ENCODE peak calls at places on chromosome 18, in nine cellular contexts. J, R, K, X, I, B, Z, O and E are unnamed samples.

GRCh38 chr18:8754995-8755955 is 49.9 kb downstream of the MTCL1 start:
- DNase-seq in I (peak), R (no peak), B (no peak), J (no peak), K (no peak), O (no peak), X (peak), Z (no peak), E (no peak)

GRCh38 chr18:24270358-24270936 is 127.2 kb downstream of the OSBPL1A start:
- DNase-seq in O (no peak), J (no peak), Z (no peak), X (no peak), I (peak), B (no peak), R (no peak), K (no peak), E (no peak)

GRCh38 chr18:40938615-40939014 is 1016.4 kb upstream of the PIK3C3 start:
- DNase-seq in B (no peak), R (no peak), Z (no peak), J (no peak), O (no peak), I (no peak), K (no peak), X (no peak), E (no peak)

GRCh38 chr18:9133225-9133624 is 3.4 kb upstream of the ANKRD12 start:
- DNase-seq in B (no peak), K (no peak), X (no peak), J (peak), Z (no peak), I (no peak), R (no peak), O (no peak), E (no peak)

GRCh38 chr18:50720281-50720680 is 99.5 kb downstream of the MRO start:
- DNase-seq in I (no peak), Z (no peak), B (no peak), K (no peak), O (no peak), J (no peak), R (no peak), X (no peak), E (no peak)

GRCh38 chr18:79521806-79522205 is 126.1 kb downstream of the NFATC1 start:
- DNase-seq in O (no peak), R (no peak), J (no peak), Z (no peak), X (no peak), B (no peak), I (no peak), K (no peak), E (no peak)

GRCh38 chr18:62200121-62200914 is 13.3 kb downstream of the RELCH start:
- DNase-seq in Z (no peak), K (no peak), R (no peak), B (no peak), O (no peak), J (no peak), X (no peak), I (no peak), E (no peak)

GRCh38 chr18:49854681-49855080 is 41.3 kb upstream of the ACAA2 start:
- DNase-seq in B (no peak), K (no peak), O (no peak), X (no peak), I (no peak), J (no peak), R (no peak), Z (no peak), E (no peak)

GRCh38 chr18:3062798-3063563 is 50.0 kb upstream of the LPIN2 start:
- DNase-seq in I (peak), J (no peak), B (peak), K (peak), R (peak), X (peak), Z (peak), O (peak), E (peak)

GRCh38 chr18:27674411-27674810 is 489.3 kb upstream of the CHST9 start:
- DNase-seq in Z (no peak), J (no peak), X (no peak), R (no peak), B (no peak), I (no peak), K (no peak), O (no peak), E (no peak)

GRCh38 chr18:9172506-9173127 is 36.0 kb downstream of the ANKRD12 start:
- DNase-seq in R (no peak), K (no peak), Z (no peak), I (no peak), B (no peak), J (no peak), X (no peak), O (no peak), E (no peak)

GRCh38 chr18:37524546-37525301 is 40.9 kb downstream of the CELF4 start:
- DNase-seq in I (no peak), K (no peak), B (no peak), Z (no peak), O (no peak), X (no peak), R (no peak), J (no peak), E (no peak)
- H3K4me3 ChIP-seq in I (no peak), K (no peak), B (no peak), Z (no peak), O (no peak), X (no peak), R (no peak), J (no peak), E (no peak)

DNA sequence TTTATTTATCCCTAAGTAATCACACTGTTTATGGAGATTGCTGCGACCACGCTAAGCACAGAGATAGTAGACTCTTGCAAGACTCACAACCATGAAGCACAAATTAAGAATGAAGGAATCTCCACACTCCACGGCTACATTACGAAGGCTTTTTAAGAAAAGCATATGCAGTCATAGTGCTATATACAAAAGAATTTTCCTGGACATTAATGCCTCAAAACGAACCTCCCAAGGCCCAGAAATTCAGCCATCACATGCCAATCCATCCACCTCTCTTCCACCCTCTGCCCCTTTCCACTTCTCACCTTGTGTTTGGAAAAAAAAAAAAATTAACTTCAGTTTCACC is 186.7 kb downstream of the TCF4 start:
- DNase-seq in B (no peak), Z (no peak), J (no peak), X (no peak), O (no peak), R (no peak), K (no peak), I (peak), E (no peak)
- H3K4me3 ChIP-seq in B (no peak), Z (peak), J (no peak), X (no peak), O (peak), R (peak), K (peak), I (peak), E (peak)

GRCh38 chr18:57428221-57429150 is 6.7 kb upstream of the ONECUT2 start:
- DNase-seq in R (no peak), X (no peak), O (no peak), B (no peak), J (no peak), K (no peak), Z (no peak), I (no peak), E (no peak)
- H3K4me3 ChIP-seq in R (no peak), X (peak), O (no peak), B (no peak), J (no peak), K (peak), Z (no peak), I (no peak), E (no peak)

GRCh38 chr18:78010363-78010762 is 760.7 kb downstream of the GALR1 start:
- DNase-seq in J (no peak), R (no peak), K (no peak), Z (no peak), X (no peak), B (no peak), O (no peak), I (no peak), E (no peak)
- H3K4me3 ChIP-seq in J (no peak), R (no peak), K (no peak), Z (no peak), X (no peak), B (no peak), O (no peak), I (no peak), E (no peak)

GRCh38 chr18:63971320-63972071 is 1.6 kb downstream of the SERPINB8 start:
- DNase-seq in O (no peak), R (no peak), B (no peak), Z (no peak), K (no peak), I (no peak), J (no peak), X (no peak), E (no peak)
- H3K4me3 ChIP-seq in O (no peak), R (no peak), B (peak), Z (no peak), K (no peak), I (peak), J (no peak), X (no peak), E (no peak)

GRCh38 chr18:11713756-11714155 is 24.7 kb downstream of the GNAL start:
- DNase-seq in O (no peak), B (no peak), X (no peak), J (no peak), K (no peak), R (no peak), I (no peak), Z (no peak), E (no peak)
- H3K4me3 ChIP-seq in O (no peak), B (no peak), X (no peak), J (no peak), K (no peak), R (no peak), I (no peak), Z (no peak), E (no peak)

GRCh38 chr18:74282359-74283254 is 9.2 kb downstream of the CYB5A start:
- DNase-seq in J (peak), O (no peak), Z (no peak), R (no peak), K (no peak), I (no peak), X (no peak), B (no peak), E (no peak)

GRCh38 chr18:74283646-74284045 is 8.1 kb downstream of the CYB5A start:
- DNase-seq in I (no peak), B (no peak), K (no peak), X (no peak), Z (no peak), O (no peak), R (no peak), J (no peak), E (no peak)

GRCh38 chr18:74283255-74283554 is 8.6 kb downstream of the CYB5A start:
- DNase-seq in X (no peak), O (no peak), Z (no peak), R (no peak), B (no peak), J (no peak), I (no peak), K (no peak), E (no peak)

GRCh38 chr18:74286106-74286856 is 5.5 kb downstream of the CYB5A start:
- DNase-seq in J (peak), R (no peak), X (no peak), K (no peak), B (no peak), Z (no peak), I (peak), O (no peak), E (no peak)

GRCh38 chr18:74284501-74285004 is 7.2 kb downstream of the CYB5A start:
- DNase-seq in B (no peak), K (no peak), O (no peak), X (no peak), J (no peak), I (peak), R (no peak), Z (peak), E (no peak)
- H3K4me3 ChIP-seq in B (no peak), K (peak), O (no peak), X (no peak), J (no peak), I (no peak), R (no peak), Z (no peak), E (no peak)

DNA sequence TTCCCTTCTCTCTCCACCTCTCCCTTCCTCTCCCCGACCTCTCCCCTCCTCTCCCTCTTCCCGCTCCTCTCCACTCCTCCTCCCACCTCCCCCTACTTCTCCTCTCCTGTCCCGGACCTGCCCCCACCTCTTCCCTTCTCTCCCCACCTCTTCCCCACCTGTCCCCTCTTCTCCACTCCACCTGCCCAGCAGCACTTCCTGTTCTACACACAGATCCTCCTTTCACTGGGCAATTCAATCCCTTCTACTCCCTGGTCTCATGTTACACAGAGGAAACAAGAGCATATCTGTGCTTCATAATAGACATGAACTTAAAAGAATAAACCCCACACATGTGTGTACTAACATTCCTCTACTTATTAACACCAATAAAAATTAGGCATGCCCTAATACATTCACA is 34.8 kb downstream of the TIMM21 start:
- DNase-seq in X (no peak), I (no peak), Z (no peak), K (no peak), R (no peak), O (no peak), J (no peak), B (no peak), E (no peak)
- H3K4me3 ChIP-seq in X (no peak), I (no peak), Z (no peak), K (no peak), R (no peak), O (no peak), J (no peak), B (no peak), E (no peak)

GRCh38 chr18:34120294-34120693 is 104.4 kb downstream of the NOL4 start:
- DNase-seq in R (no peak), K (no peak), Z (no peak), J (no peak), B (no peak), X (no peak), O (no peak), I (peak), E (no peak)
- H3K4me3 ChIP-seq in R (no peak), K (no peak), Z (no peak), J (no peak), B (no peak), X (no peak), O (no peak), I (no peak), E (no peak)

GRCh38 chr18:55419939-55420664 is 167.9 kb downstream of the TCF4 start:
- DNase-seq in I (peak), Z (no peak), J (no peak), R (no peak), O (no peak), X (no peak), B (no peak), K (no peak), E (no peak)
- H3K4me3 ChIP-seq in I (peak), Z (no peak), J (no peak), R (no peak), O (peak), X (no peak), B (no peak), K (peak), E (no peak)